ENCODE peak calls at places on chromosomes 11 and 22, in eight cellular contexts. X is NCI-H460, T is heart right ventricle, C is fibroblast of lung, R is PC-9, S is fibroblast of pulmonary artery, F is HCEC 1CT, U is neural crest cell. P is an unnamed sample.

GRCh38 chr11:45927332-45927683 is 4.9 kb downstream of the LARGE2 start:
- DNase-seq in T (no peak), U (no peak), R (no peak), S (no peak), C (no peak), F (no peak), X (no peak), P (no peak)

GRCh38 chr11:125890447-125891100 is 3.1 kb downstream of the HYLS1 start:
- DNase-seq in X (no peak), R (no peak), C (no peak), T (no peak), F (peak), S (no peak), U (no peak), P (no peak)

GRCh38 chr22:22090650-22091399 is 108.2 kb upstream of the TOP3B start:
- DNase-seq in R (no peak), S (no peak), T (no peak), F (no peak), C (no peak), X (no peak), U (no peak), P (no peak)

GRCh38 chr11:67484847-67485311 is 2.1 kb downstream of the AIP start:
- DNase-seq in C (no peak), F (no peak), R (no peak), T (no peak), U (no peak), S (no peak), X (no peak), P (no peak)

GRCh38 chr22:19772673-19773469 is 12.3 kb downstream of the TBX1 start:
- DNase-seq in U (no peak), F (no peak), X (no peak), R (no peak), T (no peak), S (no peak), C (no peak), P (no peak)

GRCh38 chr11:75490221-75491181 is 35.2 kb downstream of the GDPD5 start:
- DNase-seq in T (no peak), S (peak), X (no peak), U (no peak), C (no peak), R (peak), F (no peak), P (no peak)

GRCh38 chr11:64621283-64622019 is 30.4 kb downstream of the SLC22A12 start:
- DNase-seq in U (no peak), T (no peak), X (no peak), R (no peak), S (no peak), C (no peak), F (no peak), P (no peak)

GRCh38 chr11:121665211-121665838 is 212.6 kb upstream of the SORL1-AS1 start:
- DNase-seq in X (no peak), U (no peak), T (no peak), F (no peak), C (no peak), R (no peak), S (no peak), P (no peak)

GRCh38 chr22:19872779-19873137 is 18.1 kb upstream of the GNB1L start:
- DNase-seq in X (no peak), F (no peak), S (no peak), R (no peak), T (no peak), U (no peak), C (no peak), P (no peak)

GRCh38 chr22:37338539-37339246 is 56.4 kb downstream of the CYTH4 start:
- DNase-seq in T (no peak), X (no peak), S (no peak), F (no peak), C (no peak), U (no peak), R (peak), P (no peak)

GRCh38 chr11:2287102-2287501 is 14.6 kb downstream of the C11orf21 start:
- DNase-seq in C (no peak), F (no peak), R (no peak), X (no peak), U (no peak), T (peak), S (no peak), P (no peak)

GRCh38 chr22:30889996-30890480 is 78.5 kb downstream of the MORC2 start:
- DNase-seq in F (no peak), S (no peak), X (no peak), C (no peak), U (no peak), T (no peak), R (no peak), P (no peak)

GRCh38 chr22:39179841-39180335 is 27.4 kb upstream of the CBX7 start:
- DNase-seq in T (no peak), C (no peak), F (no peak), U (no peak), S (no peak), R (no peak), X (no peak), P (no peak)

GRCh38 chr11:3106736-3107524 is 49.7 kb upstream of the CARS1 start:
- DNase-seq in C (no peak), F (no peak), X (no peak), S (no peak), T (no peak), R (no peak), U (no peak), P (no peak)

GRCh38 chr11:16871368-16871767 is 132.9 kb downstream of the C11orf58 start:
- DNase-seq in T (no peak), X (no peak), C (no peak), R (no peak), S (no peak), F (no peak), U (no peak), P (no peak)

GRCh38 chr11:134742956-134743808 is 331.1 kb upstream of the B3GAT1 start:
- DNase-seq in U (no peak), S (no peak), X (no peak), F (no peak), T (no peak), R (no peak), C (no peak), P (no peak)

P was measured in Panc1.